ENCODE peak calls at places on chromosomes 2 and 18, in nine cellular contexts. One of them, this sample, is unnamed.

GRCh38 chr2:113157108-113157896 is 16.5 kb upstream of the PSD4 start:
- DNase-seq in left ventricle myocardium inferior: no peak
- DNase-seq in BE2C: no peak
- DNase-seq in GM23338: peak
- DNase-seq in NB4: peak
- DNase-seq in endodermal cell: peak
- DNase-seq in astrocyte of the cerebellum: no peak
- DNase-seq in Calu3: peak
- DNase-seq in GM13976: peak
- DNase-seq in this sample: peak

GRCh38 chr2:232310189-232310588 is 68.4 kb upstream of the ALPP start:
- DNase-seq in left ventricle myocardium inferior: no peak
- DNase-seq in BE2C: no peak
- DNase-seq in GM23338: no peak
- DNase-seq in NB4: peak
- DNase-seq in endodermal cell: no peak
- DNase-seq in astrocyte of the cerebellum: no peak
- DNase-seq in Calu3: no peak
- DNase-seq in GM13976: no peak
- DNase-seq in this sample: no peak

GRCh38 chr2:236955675-236956618 is 129.7 kb upstream of the COPS8 start:
- DNase-seq in left ventricle myocardium inferior: no peak
- DNase-seq in BE2C: no peak
- DNase-seq in GM23338: no peak
- DNase-seq in NB4: no peak
- DNase-seq in endodermal cell: peak
- DNase-seq in astrocyte of the cerebellum: no peak
- DNase-seq in Calu3: no peak
- DNase-seq in GM13976: no peak
- DNase-seq in this sample: no peak

GRCh38 chr2:183269956-183270355 is 145.7 kb downstream of the NUP35 start:
- DNase-seq in left ventricle myocardium inferior: no peak
- DNase-seq in BE2C: no peak
- DNase-seq in GM23338: no peak
- DNase-seq in NB4: no peak
- DNase-seq in endodermal cell: no peak
- DNase-seq in astrocyte of the cerebellum: peak
- DNase-seq in Calu3: no peak
- DNase-seq in GM13976: no peak
- DNase-seq in this sample: no peak

GRCh38 chr2:119575439-119575838 is 31.2 kb downstream of the CFAP221 start:
- DNase-seq in left ventricle myocardium inferior: no peak
- DNase-seq in BE2C: no peak
- DNase-seq in GM23338: no peak
- DNase-seq in NB4: peak
- DNase-seq in endodermal cell: no peak
- DNase-seq in astrocyte of the cerebellum: no peak
- DNase-seq in Calu3: no peak
- DNase-seq in GM13976: no peak
- DNase-seq in this sample: no peak

GRCh38 chr2:59701271-59701994 is 852.0 kb downstream of the BCL11A start:
- DNase-seq in left ventricle myocardium inferior: no peak
- DNase-seq in BE2C: no peak
- DNase-seq in GM23338: no peak
- DNase-seq in NB4: no peak
- DNase-seq in endodermal cell: no peak
- DNase-seq in astrocyte of the cerebellum: no peak
- DNase-seq in Calu3: no peak
- DNase-seq in GM13976: no peak
- DNase-seq in this sample: no peak

GRCh38 chr2:69429491-69430183 is 7.6 kb downstream of the NFU1 start:
- DNase-seq in left ventricle myocardium inferior: no peak
- DNase-seq in BE2C: no peak
- DNase-seq in GM23338: no peak
- DNase-seq in NB4: no peak
- DNase-seq in endodermal cell: no peak
- DNase-seq in astrocyte of the cerebellum: no peak
- DNase-seq in Calu3: no peak
- DNase-seq in GM13976: no peak
- DNase-seq in this sample: no peak

GRCh38 chr2:72263781-72264060 is 116.1 kb upstream of the CYP26B1 start:
- DNase-seq in left ventricle myocardium inferior: no peak
- DNase-seq in BE2C: no peak
- DNase-seq in GM23338: no peak
- DNase-seq in NB4: no peak
- DNase-seq in endodermal cell: no peak
- DNase-seq in astrocyte of the cerebellum: no peak
- DNase-seq in Calu3: no peak
- DNase-seq in GM13976: no peak
- DNase-seq in this sample: no peak

GRCh38 chr2:146847846-146848245 is 997.0 kb upstream of the ACVR2A start:
- DNase-seq in left ventricle myocardium inferior: no peak
- DNase-seq in BE2C: no peak
- DNase-seq in GM23338: no peak
- DNase-seq in NB4: no peak
- DNase-seq in endodermal cell: no peak
- DNase-seq in astrocyte of the cerebellum: no peak
- DNase-seq in Calu3: no peak
- DNase-seq in GM13976: no peak
- DNase-seq in this sample: no peak

GRCh38 chr18:42114310-42114943 is 159.4 kb downstream of the PIK3C3 start:
- DNase-seq in left ventricle myocardium inferior: peak
- DNase-seq in BE2C: peak
- DNase-seq in GM23338: peak
- DNase-seq in NB4: peak
- DNase-seq in endodermal cell: peak
- DNase-seq in astrocyte of the cerebellum: peak
- DNase-seq in Calu3: peak
- DNase-seq in GM13976: peak
- DNase-seq in this sample: peak
- TF ChIP-seq CTCF in left ventricle myocardium inferior: peak
- TF ChIP-seq CTCF in BE2C: peak
- TF ChIP-seq CTCF in GM23338: peak
- TF ChIP-seq CTCF in NB4: peak
- TF ChIP-seq CTCF in endodermal cell: peak
- TF ChIP-seq CTCF in astrocyte of the cerebellum: peak
- TF ChIP-seq CTCF in Calu3: peak
- TF ChIP-seq CTCF in GM13976: peak
- TF ChIP-seq CTCF in this sample: peak

GRCh38 chr2:67581751-67582150 is 184.6 kb downstream of the ETAA1 start:
- DNase-seq in left ventricle myocardium inferior: no peak
- DNase-seq in BE2C: peak
- DNase-seq in GM23338: peak
- DNase-seq in NB4: peak
- DNase-seq in endodermal cell: peak
- DNase-seq in astrocyte of the cerebellum: no peak
- DNase-seq in Calu3: no peak
- DNase-seq in GM13976: no peak
- DNase-seq in this sample: no peak
- TF ChIP-seq CTCF in left ventricle myocardium inferior: no peak
- TF ChIP-seq CTCF in BE2C: peak
- TF ChIP-seq CTCF in GM23338: peak
- TF ChIP-seq CTCF in NB4: peak
- TF ChIP-seq CTCF in endodermal cell: peak
- TF ChIP-seq CTCF in astrocyte of the cerebellum: no peak
- TF ChIP-seq CTCF in Calu3: no peak
- TF ChIP-seq CTCF in GM13976: no peak
- TF ChIP-seq CTCF in this sample: peak

DNA sequence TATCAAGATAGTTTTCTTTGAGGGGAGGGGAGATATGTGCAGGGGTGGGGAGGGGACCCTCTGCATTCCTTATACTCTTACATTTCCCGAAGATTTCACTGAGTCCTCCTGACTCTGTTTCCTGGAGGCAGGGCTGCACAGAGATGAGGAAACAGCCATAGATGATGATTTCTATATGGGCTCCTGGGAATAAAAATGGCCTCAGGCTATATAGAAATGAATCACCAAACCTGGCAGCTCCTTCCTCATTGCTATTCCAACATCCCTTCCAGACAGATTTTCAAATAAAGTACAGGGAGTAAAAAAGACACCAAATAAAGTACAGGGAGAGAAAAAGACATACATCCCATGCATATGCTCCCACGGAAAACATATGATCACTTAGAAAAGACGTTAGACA is 474.8 kb upstream of the RAB6C start:
- DNase-seq in left ventricle myocardium inferior: no peak
- DNase-seq in BE2C: no peak
- DNase-seq in GM23338: no peak
- DNase-seq in NB4: no peak
- DNase-seq in endodermal cell: no peak
- DNase-seq in astrocyte of the cerebellum: no peak
- DNase-seq in Calu3: no peak
- DNase-seq in GM13976: no peak
- DNase-seq in this sample: no peak
- TF ChIP-seq CTCF in left ventricle myocardium inferior: no peak
- TF ChIP-seq CTCF in BE2C: no peak
- TF ChIP-seq CTCF in GM23338: no peak
- TF ChIP-seq CTCF in NB4: no peak
- TF ChIP-seq CTCF in endodermal cell: no peak
- TF ChIP-seq CTCF in astrocyte of the cerebellum: no peak
- TF ChIP-seq CTCF in Calu3: no peak
- TF ChIP-seq CTCF in GM13976: no peak
- TF ChIP-seq CTCF in this sample: no peak

DNA sequence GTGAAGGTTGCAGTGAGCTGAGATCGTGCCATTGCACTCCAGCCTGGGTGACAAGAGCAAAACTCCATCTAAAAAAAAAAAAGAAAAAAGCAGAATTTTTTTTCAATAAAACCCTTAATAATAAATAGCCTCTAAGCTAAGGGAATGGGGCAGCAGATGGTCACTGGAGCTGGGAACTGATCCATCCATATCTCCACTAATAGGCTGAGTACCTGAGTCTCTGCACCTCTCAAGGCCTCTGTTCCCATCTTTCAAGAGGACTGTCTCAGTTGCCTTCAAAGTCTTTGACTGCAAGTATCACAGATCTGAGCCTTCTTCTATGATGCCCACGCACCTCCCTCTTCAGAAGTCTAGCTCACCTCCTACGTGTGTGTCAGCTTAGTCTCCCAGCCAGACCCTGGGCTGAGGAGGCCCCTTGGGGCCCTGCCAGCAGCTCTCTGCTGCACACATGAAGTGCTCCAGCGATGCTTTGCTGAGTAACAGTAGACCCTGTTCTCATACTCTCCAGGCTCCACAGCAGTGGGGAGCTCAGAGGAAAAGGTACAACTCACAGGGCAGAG is 32.9 kb downstream of the ST8SIA5 start:
- DNase-seq in left ventricle myocardium inferior: no peak
- DNase-seq in BE2C: no peak
- DNase-seq in GM23338: no peak
- DNase-seq in NB4: no peak
- DNase-seq in endodermal cell: peak
- DNase-seq in astrocyte of the cerebellum: no peak
- DNase-seq in Calu3: no peak
- DNase-seq in GM13976: no peak
- DNase-seq in this sample: no peak
- TF ChIP-seq CTCF in left ventricle myocardium inferior: no peak
- TF ChIP-seq CTCF in BE2C: no peak
- TF ChIP-seq CTCF in GM23338: no peak
- TF ChIP-seq CTCF in NB4: no peak
- TF ChIP-seq CTCF in endodermal cell: no peak
- TF ChIP-seq CTCF in astrocyte of the cerebellum: no peak
- TF ChIP-seq CTCF in Calu3: no peak
- TF ChIP-seq CTCF in GM13976: no peak
- TF ChIP-seq CTCF in this sample: no peak

DNA sequence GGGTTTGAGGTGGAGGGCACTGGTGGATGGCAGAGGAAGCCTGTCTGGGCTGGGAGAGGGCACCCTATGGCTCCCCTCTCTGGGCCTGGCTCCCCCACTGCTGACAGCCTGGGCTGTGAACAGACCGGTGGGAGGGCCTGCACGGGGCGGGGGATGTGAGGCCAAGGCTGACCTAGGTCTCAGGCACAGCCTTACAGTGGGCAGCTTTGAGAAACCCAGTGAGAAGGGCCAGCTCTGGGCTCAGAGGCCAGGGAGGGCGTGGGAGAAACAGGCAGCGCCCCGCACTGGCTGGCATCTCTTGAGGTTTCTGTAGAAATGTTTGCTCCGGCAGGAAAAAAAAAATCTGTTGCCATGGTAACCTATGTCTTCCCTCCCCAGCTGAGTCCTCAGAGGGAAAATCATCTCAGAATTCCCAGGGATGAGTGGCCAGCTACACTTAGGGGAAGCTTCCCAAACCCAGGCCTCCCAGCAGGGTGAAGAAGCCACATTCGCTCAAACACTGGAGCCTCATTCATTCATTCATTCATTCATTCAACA is 71.7 kb upstream of the TAF1B start:
- DNase-seq in left ventricle myocardium inferior: no peak
- DNase-seq in BE2C: no peak
- DNase-seq in GM23338: peak
- DNase-seq in NB4: no peak
- DNase-seq in endodermal cell: peak
- DNase-seq in astrocyte of the cerebellum: peak
- DNase-seq in Calu3: no peak
- DNase-seq in GM13976: no peak
- DNase-seq in this sample: no peak
- TF ChIP-seq CTCF in left ventricle myocardium inferior: no peak
- TF ChIP-seq CTCF in BE2C: no peak
- TF ChIP-seq CTCF in GM23338: no peak
- TF ChIP-seq CTCF in NB4: no peak
- TF ChIP-seq CTCF in endodermal cell: no peak
- TF ChIP-seq CTCF in astrocyte of the cerebellum: peak
- TF ChIP-seq CTCF in Calu3: no peak
- TF ChIP-seq CTCF in GM13976: no peak
- TF ChIP-seq CTCF in this sample: no peak

GRCh38 chr2:176110975-176111663 is 4.0 kb downstream of the HOXD11 start:
- DNase-seq in left ventricle myocardium inferior: no peak
- DNase-seq in BE2C: peak
- DNase-seq in GM23338: peak
- DNase-seq in NB4: peak
- DNase-seq in endodermal cell: peak
- DNase-seq in astrocyte of the cerebellum: no peak
- DNase-seq in Calu3: no peak
- DNase-seq in GM13976: peak
- DNase-seq in this sample: peak
- TF ChIP-seq CTCF in left ventricle myocardium inferior: peak
- TF ChIP-seq CTCF in BE2C: peak
- TF ChIP-seq CTCF in GM23338: peak
- TF ChIP-seq CTCF in NB4: peak
- TF ChIP-seq CTCF in endodermal cell: peak
- TF ChIP-seq CTCF in astrocyte of the cerebellum: peak
- TF ChIP-seq CTCF in Calu3: no peak
- TF ChIP-seq CTCF in GM13976: peak
- TF ChIP-seq CTCF in this sample: peak